ENCODE peak calls at places on chromosomes 16 and 17, in six cellular contexts. N, C, X, Y, O and U are unnamed samples.

GRCh38 chr16:23748630-23749029 is 6.2 kb upstream of the CHP2 start:
- DNase-seq in N (no peak), C (no peak), X (no peak), Y (no peak), O (no peak), U (no peak)

GRCh38 chr17:50764860-50765259 is 2.5 kb downstream of the ANKRD40CL start:
- DNase-seq in N (no peak), C (no peak), X (no peak), Y (no peak), O (no peak), U (no peak)

GRCh38 chr16:67386861-67387455 is 6.3 kb downstream of the TPPP3 start:
- DNase-seq in N (no peak), C (peak), X (no peak), Y (no peak), O (no peak), U (no peak)

GRCh38 chr17:61511480-61512182 is 59.4 kb downstream of the TBX4 start:
- DNase-seq in N (no peak), C (no peak), X (no peak), Y (no peak), O (no peak), U (no peak)

GRCh38 chr16:3919413-3919812 is 38.9 kb upstream of the CREBBP start:
- DNase-seq in N (no peak), C (no peak), X (no peak), Y (no peak), O (no peak), U (no peak)

GRCh38 chr17:74838275-74838674 is 21.4 kb downstream of the GRIN2C start:
- DNase-seq in N (no peak), C (no peak), X (no peak), Y (no peak), O (no peak), U (no peak)

GRCh38 chr17:21475555-21475954 is 99.4 kb downstream of the KCNJ12 start:
- DNase-seq in N (no peak), C (no peak), X (no peak), Y (no peak), O (no peak), U (no peak)

GRCh38 chr17:59287452-59287851 is 44.0 kb upstream of the YPEL2 start:
- DNase-seq in N (no peak), C (no peak), X (no peak), Y (no peak), O (no peak), U (no peak)

GRCh38 chr17:79114455-79115301 is 40.1 kb downstream of the ENGASE start:
- DNase-seq in N (peak), C (no peak), X (no peak), Y (peak), O (peak), U (no peak)

GRCh38 chr16:48053346-48053745 is 102.4 kb downstream of the ABCC12 start:
- DNase-seq in N (no peak), C (no peak), X (peak), Y (no peak), O (peak), U (no peak)

GRCh38 chr16:28984619-28985135 is at the start of gene LAT:
- DNase-seq in N (no peak), C (peak), X (no peak), Y (peak), O (no peak), U (no peak)

GRCh38 chr17:951388-952132 is 28.0 kb downstream of the NXN start:
- DNase-seq in N (no peak), C (no peak), X (peak), Y (no peak), O (peak), U (peak)

GRCh38 chr17:28811594-28812135 is 30.9 kb downstream of the FAM222B start:
- DNase-seq in N (no peak), C (no peak), X (peak), Y (peak), O (peak), U (peak)

GRCh38 chr17:58575511-58575910 is 61.1 kb upstream of the MTMR4 start:
- DNase-seq in N (no peak), C (no peak), X (peak), Y (no peak), O (no peak), U (no peak)

GRCh38 chr16:28183441-28183840 is 28.3 kb downstream of the XPO6 start:
- DNase-seq in N (no peak), C (no peak), X (no peak), Y (peak), O (no peak), U (no peak)

GRCh38 chr16:65122974-65123845 is 1.3 kb upstream of the CDH11 start:
- DNase-seq in N (peak), C (no peak), X (peak), Y (no peak), O (peak), U (no peak)

GRCh38 chr16:83992624-83993023 is 24.6 kb downstream of the NECAB2 start:
- DNase-seq in N (peak), C (no peak), X (peak), Y (no peak), O (no peak), U (no peak)

GRCh38 chr17:21318439-21318838 is 33.9 kb downstream of the MAP2K3 start:
- DNase-seq in N (no peak), C (no peak), X (no peak), Y (no peak), O (no peak), U (no peak)

GRCh38 chr17:38750312-38751121 is 2.0 kb upstream of the PSMB3 start:
- DNase-seq in N (no peak), C (no peak), X (no peak), Y (no peak), O (peak), U (peak)

GRCh38 chr17:69525920-69526841 is 111.7 kb downstream of the MAP2K6 start:
- DNase-seq in N (peak), C (peak), X (peak), Y (peak), O (peak), U (peak)

GRCh38 chr17:72338847-72339790 is 218.3 kb downstream of the SOX9 start:
- DNase-seq in N (no peak), C (no peak), X (peak), Y (peak), O (no peak), U (peak)

GRCh38 chr16:52068447-52069074 is 478.4 kb downstream of the TOX3 start:
- DNase-seq in N (peak), C (no peak), X (peak), Y (peak), O (peak), U (peak)

GRCh38 chr17:69056179-69056823 is 4.4 kb downstream of the ABCA9 start:
- DNase-seq in N (no peak), C (no peak), X (no peak), Y (no peak), O (no peak), U (no peak)

GRCh38 chr16:50152386-50152806 is 710 bp upstream of the TENT4B start:
- DNase-seq in N (peak), C (peak), X (no peak), Y (peak), O (no peak), U (no peak)

GRCh38 chr16:26382607-26383006 is 684.1 kb upstream of the C16orf82 start:
- DNase-seq in N (no peak), C (no peak), X (no peak), Y (no peak), O (no peak), U (no peak)

GRCh38 chr17:6577686-6578263 is 21.4 kb upstream of the PITPNM3 start:
- DNase-seq in N (no peak), C (no peak), X (no peak), Y (peak), O (no peak), U (no peak)

GRCh38 chr17:78717431-78717980 is 64.6 kb downstream of the CYTH1 start:
- DNase-seq in N (peak), C (no peak), X (peak), Y (no peak), O (no peak), U (peak)

GRCh38 chr16:69126221-69126620 is 6.2 kb downstream of the CHTF8 start:
- DNase-seq in N (no peak), C (no peak), X (no peak), Y (no peak), O (no peak), U (no peak)

GRCh38 chr17:65662166-65662565 is 100.7 kb upstream of the AXIN2 start:
- DNase-seq in N (no peak), C (no peak), X (peak), Y (no peak), O (no peak), U (no peak)

GRCh38 chr16:10408824-10409381 is 23.0 kb downstream of the ATF7IP2 start:
- DNase-seq in N (no peak), C (no peak), X (no peak), Y (no peak), O (no peak), U (peak)

GRCh38 chr16:4924593-4925378 is 12.2 kb downstream of the PPL start:
- DNase-seq in N (no peak), C (no peak), X (no peak), Y (peak), O (no peak), U (peak)

GRCh38 chr16:88499836-88500251 is 46.8 kb downstream of the ZFPM1 start:
- DNase-seq in N (no peak), C (no peak), X (no peak), Y (no peak), O (no peak), U (no peak)

GRCh38 chr16:67632415-67633172 is 12.3 kb upstream of the CARMIL2 start:
- DNase-seq in N (no peak), C (no peak), X (no peak), Y (no peak), O (no peak), U (peak)

GRCh38 chr16:14378131-14378551 is 251.9 kb downstream of the PARN start:
- DNase-seq in N (no peak), C (no peak), X (peak), Y (peak), O (no peak), U (peak)